ENCODE peak calls at places on chromosomes 7 and 10, in five cellular contexts. One of them, this sample, is unnamed. For H3K4me1, the result is how much of the 10 kb centered on the place peaks cover.

GRCh38 chr10:103888113-103888841 is 29.7 kb downstream of the STN1 start:
- DNase-seq in GM12878: no peak
- DNase-seq in A549: peak
- DNase-seq in HepG2: peak
- DNase-seq in K562: peak
- DNase-seq in this sample: peak

GRCh38 chr7:137324796-137325700 is 18.5 kb downstream of the PTN start:
- DNase-seq in GM12878: no peak
- DNase-seq in A549: no peak
- DNase-seq in HepG2: no peak
- DNase-seq in K562: no peak
- DNase-seq in this sample: peak

GRCh38 chr7:1369856-1370657 is 89.2 kb downstream of the MICALL2 start:
- DNase-seq in GM12878: no peak
- DNase-seq in A549: no peak
- DNase-seq in HepG2: no peak
- DNase-seq in K562: no peak
- DNase-seq in this sample: no peak

GRCh38 chr10:93993414-93993781 is 333 bp upstream of the PLCE1 start:
- DNase-seq in GM12878: no peak
- DNase-seq in A549: no peak
- DNase-seq in HepG2: no peak
- DNase-seq in K562: no peak
- DNase-seq in this sample: no peak

GRCh38 chr7:75968561-75969001 is 25.8 kb downstream of the TMEM120A start:
- DNase-seq in GM12878: no peak
- DNase-seq in A549: no peak
- DNase-seq in HepG2: no peak
- DNase-seq in K562: no peak
- DNase-seq in this sample: no peak

GRCh38 chr10:120336910-120337540 is 120.0 kb upstream of the PLPP4 start:
- DNase-seq in GM12878: no peak
- DNase-seq in A549: peak
- DNase-seq in HepG2: peak
- DNase-seq in K562: peak
- DNase-seq in this sample: peak

GRCh38 chr7:100220833-100221718 is 1.3 kb downstream of the PVRIG start:
- DNase-seq in GM12878: peak
- DNase-seq in A549: no peak
- DNase-seq in HepG2: no peak
- DNase-seq in K562: no peak
- DNase-seq in this sample: no peak

GRCh38 chr7:22231141-22231540 is 125.8 kb downstream of the RAPGEF5 start:
- DNase-seq in GM12878: no peak
- DNase-seq in A549: no peak
- DNase-seq in HepG2: no peak
- DNase-seq in K562: no peak
- DNase-seq in this sample: no peak

GRCh38 chr7:36119005-36119711 is 33.9 kb upstream of the EEPD1 start:
- DNase-seq in GM12878: no peak
- DNase-seq in A549: no peak
- DNase-seq in HepG2: peak
- DNase-seq in K562: no peak
- DNase-seq in this sample: no peak

GRCh38 chr7:80740778-80741545 is 102.5 kb downstream of the CD36 start:
- DNase-seq in GM12878: no peak
- DNase-seq in A549: no peak
- DNase-seq in HepG2: no peak
- DNase-seq in K562: no peak
- DNase-seq in this sample: peak

GRCh38 chr7:139598642-139599041 is 75.2 kb downstream of the CLEC2L start:
- DNase-seq in GM12878: no peak
- DNase-seq in A549: no peak
- DNase-seq in HepG2: no peak
- DNase-seq in K562: no peak
- DNase-seq in this sample: no peak

GRCh38 chr10:59805043-59805442 is 51.8 kb upstream of the MRLN start:
- DNase-seq in GM12878: no peak
- DNase-seq in A549: peak
- DNase-seq in HepG2: peak
- DNase-seq in K562: peak
- DNase-seq in this sample: peak

GRCh38 chr10:74292871-74293427 is 141.9 kb downstream of the ADK start:
- DNase-seq in GM12878: no peak
- DNase-seq in A549: no peak
- DNase-seq in HepG2: no peak
- DNase-seq in K562: peak
- DNase-seq in this sample: no peak

GRCh38 chr10:117860823-117861222 is 185.9 kb downstream of the RAB11FIP2 start:
- DNase-seq in GM12878: no peak
- DNase-seq in A549: peak
- DNase-seq in HepG2: peak
- DNase-seq in K562: peak
- DNase-seq in this sample: peak

GRCh38 chr7:157016352-157017041 is 6.0 kb upstream of the MNX1 start:
- DNase-seq in GM12878: peak
- DNase-seq in A549: no peak
- DNase-seq in HepG2: no peak
- DNase-seq in K562: no peak
- DNase-seq in this sample: peak

GRCh38 chr10:72315611-72316385 is 38.9 kb downstream of the DNAJB12 start:
- DNase-seq in GM12878: no peak
- DNase-seq in A549: no peak
- DNase-seq in HepG2: no peak
- DNase-seq in K562: no peak
- DNase-seq in this sample: no peak

GRCh38 chr7:135980665-135981180 is 3.6 kb upstream of the MTPN start:
- DNase-seq in GM12878: peak
- DNase-seq in A549: no peak
- DNase-seq in HepG2: no peak
- DNase-seq in K562: peak
- DNase-seq in this sample: no peak

GRCh38 chr7:130154501-130155317 is 50.5 kb downstream of the TMEM209 start:
- DNase-seq in GM12878: no peak
- DNase-seq in A549: no peak
- DNase-seq in HepG2: no peak
- DNase-seq in K562: peak
- DNase-seq in this sample: peak

GRCh38 chr10:132497788-132498561 is 39.6 kb upstream of the INPP5A start:
- DNase-seq in GM12878: no peak
- DNase-seq in A549: no peak
- DNase-seq in HepG2: no peak
- DNase-seq in K562: peak
- DNase-seq in this sample: no peak

GRCh38 chr10:51937736-51938135 is 238.3 kb upstream of the CSTF2T start:
- DNase-seq in GM12878: no peak
- DNase-seq in A549: no peak
- DNase-seq in HepG2: no peak
- DNase-seq in K562: no peak
- DNase-seq in this sample: no peak

GRCh38 chr10:33487014-33487776 is 152.7 kb upstream of the NRP1 start:
- DNase-seq in GM12878: no peak
- DNase-seq in A549: no peak
- DNase-seq in HepG2: no peak
- DNase-seq in K562: no peak
- DNase-seq in this sample: no peak

GRCh38 chr7:144826248-144826647 is 9.6 kb downstream of the TPK1 start:
- DNase-seq in GM12878: no peak
- DNase-seq in A549: no peak
- DNase-seq in HepG2: no peak
- DNase-seq in K562: no peak
- DNase-seq in this sample: no peak

GRCh38 chr10:30781571-30782542 is 152.3 kb upstream of the LYZL2 start:
- DNase-seq in GM12878: no peak
- DNase-seq in A549: no peak
- DNase-seq in HepG2: no peak
- DNase-seq in K562: no peak
- DNase-seq in this sample: peak

GRCh38 chr7:37201003-37201875 is 247.4 kb downstream of the ELMO1 start:
- DNase-seq in GM12878: no peak
- DNase-seq in A549: peak
- DNase-seq in HepG2: peak
- DNase-seq in K562: peak
- DNase-seq in this sample: peak

DNA sequence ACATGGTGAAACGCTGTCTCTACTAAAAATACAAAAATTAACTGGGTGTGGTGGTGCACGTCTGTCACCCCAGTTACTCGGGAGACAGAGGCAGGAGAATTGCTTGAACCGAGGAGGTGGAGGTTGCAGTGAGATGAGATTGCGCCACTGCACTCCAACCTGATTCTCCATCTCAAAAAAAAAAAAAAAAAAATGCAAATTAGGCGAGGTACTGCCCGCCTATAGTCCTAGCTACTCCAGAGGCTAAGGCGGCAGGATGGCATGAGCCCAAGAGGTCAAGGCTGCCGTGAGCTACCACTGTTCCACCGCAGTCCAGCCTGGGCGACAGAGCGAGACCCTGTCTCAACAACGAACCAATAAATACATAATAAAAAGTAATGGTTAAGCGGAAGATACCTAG is 1.1 kb upstream of the EIF4H start:
- DNase-seq in GM12878: no peak
- DNase-seq in A549: no peak
- DNase-seq in HepG2: peak
- DNase-seq in K562: peak
- DNase-seq in this sample: peak
- H3K27ac ChIP-seq in GM12878: peak
- H3K27ac ChIP-seq in A549: peak
- H3K27ac ChIP-seq in HepG2: peak
- H3K27ac ChIP-seq in K562: peak
- H3K27ac ChIP-seq in this sample: no peak

GRCh38 chr7:150826061-150826849 is 25.7 kb downstream of the TMEM176A start:
- DNase-seq in GM12878: no peak
- DNase-seq in A549: no peak
- DNase-seq in HepG2: no peak
- DNase-seq in K562: no peak
- DNase-seq in this sample: no peak
- H3K4me1 ChIP-seq in GM12878: under half
- H3K4me1 ChIP-seq in A549: under half
- H3K4me1 ChIP-seq in HepG2: under half
- H3K4me1 ChIP-seq in K562: under half
- H3K4me1 ChIP-seq in this sample: under half

GRCh38 chr7:39623312-39624201 is at the start of gene RALA:
- DNase-seq in GM12878: peak
- DNase-seq in A549: peak
- DNase-seq in HepG2: peak
- DNase-seq in K562: peak
- DNase-seq in this sample: peak

GRCh38 chr7:39624935-39625694 is 1.7 kb downstream of the RALA start:
- DNase-seq in GM12878: no peak
- DNase-seq in A549: no peak
- DNase-seq in HepG2: peak
- DNase-seq in K562: peak
- DNase-seq in this sample: no peak

GRCh38 chr7:39622609-39623311 is 612 bp upstream of the RALA start:
- DNase-seq in GM12878: no peak
- DNase-seq in A549: peak
- DNase-seq in HepG2: no peak
- DNase-seq in K562: no peak
- DNase-seq in this sample: no peak

GRCh38 chr7:39621784-39622411 is 1.5 kb upstream of the RALA start:
- DNase-seq in GM12878: no peak
- DNase-seq in A549: no peak
- DNase-seq in HepG2: no peak
- DNase-seq in K562: peak
- DNase-seq in this sample: no peak

DNA sequence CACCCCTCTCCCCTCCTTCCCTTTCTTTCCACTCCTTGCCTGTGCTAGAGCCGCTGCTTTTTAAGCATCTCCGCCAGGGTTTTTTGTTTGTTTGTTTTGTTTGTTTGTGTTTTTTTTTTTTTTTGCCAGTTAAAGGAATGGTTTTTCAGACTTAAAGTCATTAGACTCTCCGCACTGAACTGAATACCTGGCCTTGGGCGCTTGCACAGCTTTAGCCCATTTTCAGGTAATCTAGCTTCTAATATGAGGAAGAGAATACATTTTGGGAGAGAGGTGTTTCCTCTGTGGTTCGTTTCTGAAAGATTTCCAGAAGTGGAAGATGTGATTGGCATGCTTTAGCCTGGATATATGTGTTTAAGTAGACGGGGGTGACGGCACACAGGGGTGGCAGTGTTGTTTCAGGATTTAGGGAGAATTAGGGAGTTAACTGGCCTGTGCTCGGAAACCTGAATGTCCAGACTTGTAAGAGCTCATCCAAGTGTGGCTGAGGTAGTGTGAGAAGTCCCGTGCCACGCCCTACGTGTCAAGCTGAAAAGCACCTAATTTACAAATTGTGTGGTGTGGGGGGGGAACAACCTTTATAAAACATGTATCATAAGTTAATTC is 933 bp downstream of the RALA start:
- DNase-seq in GM12878: no peak
- DNase-seq in A549: no peak
- DNase-seq in HepG2: no peak
- DNase-seq in K562: peak
- DNase-seq in this sample: no peak
- TF ChIP-seq JUNB in GM12878: no peak
- TF ChIP-seq JUNB in A549: no peak
- TF ChIP-seq JUNB in HepG2: no peak
- TF ChIP-seq JUNB in K562: no peak
- TF ChIP-seq JUNB in this sample: no peak

GRCh38 chr7:55521543-55522267 is 50.6 kb downstream of the VOPP1 start:
- DNase-seq in GM12878: no peak
- DNase-seq in A549: no peak
- DNase-seq in HepG2: no peak
- DNase-seq in K562: no peak
- DNase-seq in this sample: peak
- H3K27ac ChIP-seq in GM12878: no peak
- H3K27ac ChIP-seq in A549: no peak
- H3K27ac ChIP-seq in HepG2: no peak
- H3K27ac ChIP-seq in K562: no peak
- H3K27ac ChIP-seq in this sample: no peak

DNA sequence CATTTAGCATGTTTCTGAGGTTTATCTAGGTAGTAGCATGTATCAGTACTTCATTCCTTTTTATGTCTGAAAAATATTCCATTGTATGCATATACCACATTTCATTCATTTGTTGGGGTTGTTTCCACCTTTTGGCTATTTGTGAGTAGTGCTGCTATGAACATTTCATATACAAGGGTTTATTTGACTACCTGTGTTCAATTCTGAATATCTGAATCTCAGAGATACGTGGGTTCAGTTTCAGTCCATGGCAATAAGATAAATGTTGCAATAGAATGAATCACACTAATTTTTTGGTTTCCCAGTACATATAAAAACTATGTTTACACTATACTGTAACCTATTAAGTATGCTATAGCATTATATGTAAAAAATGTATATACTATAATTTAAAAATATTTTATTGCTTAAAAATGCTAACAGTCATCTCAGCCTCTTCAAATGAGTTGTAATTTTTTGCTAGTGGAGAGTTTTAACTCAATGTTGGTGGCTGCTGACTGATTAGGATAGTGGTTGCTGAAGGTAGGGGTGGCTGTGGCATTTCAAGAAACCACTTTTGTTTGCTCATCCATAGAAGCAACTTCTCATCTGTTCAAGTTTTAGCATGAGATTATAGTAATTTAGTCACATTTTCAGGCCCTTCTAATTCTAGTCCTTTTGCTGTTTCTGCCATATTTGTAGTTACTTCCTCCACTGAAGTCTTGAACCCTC is 13.9 kb downstream of the PLEKHA1 start:
- DNase-seq in GM12878: no peak
- DNase-seq in A549: no peak
- DNase-seq in HepG2: no peak
- DNase-seq in K562: no peak
- DNase-seq in this sample: no peak
- H3K4me1 ChIP-seq in GM12878: under half
- H3K4me1 ChIP-seq in A549: under half
- H3K4me1 ChIP-seq in HepG2: half or more
- H3K4me1 ChIP-seq in K562: under half
- H3K4me1 ChIP-seq in this sample: under half

This sample was measured in GM23338.